ENCODE peak calls at places on chromosomes 6 and 20, in eight cellular contexts. T is A549, E is fibroblast of the aortic adventitia, H is AG04450, R is suprapubic skin, D is psoas muscle, A is HCT116, C is lower lobe of right lung. X is an unnamed sample.

GRCh38 chr20:34017610-34018009 is 23.9 kb downstream of the RALY start:
- DNase-seq in T (no peak), E (peak), H (peak), R (no peak), D (no peak), A (no peak), C (no peak), X (peak)

GRCh38 chr6:93407186-93407585 is 12.2 kb downstream of the EPHA7 start:
- DNase-seq in T (no peak), E (peak), H (no peak), R (no peak), D (no peak), A (no peak), C (no peak), X (peak)

GRCh38 chr6:137975058-137975940 is 108.2 kb downstream of the TNFAIP3 start:
- DNase-seq in T (no peak), E (peak), H (no peak), R (no peak), D (no peak), A (peak), C (no peak), X (peak)

GRCh38 chr20:43379239-43379917 is 78.3 kb upstream of the SRSF6 start:
- DNase-seq in T (peak), E (peak), H (peak), R (no peak), D (no peak), A (no peak), C (no peak), X (peak)

GRCh38 chr20:40766790-40767529 is 77.9 kb upstream of the MAFB start:
- DNase-seq in T (no peak), E (no peak), H (no peak), R (no peak), D (no peak), A (no peak), C (no peak), X (no peak)

GRCh38 chr6:71211799-71212198 is 76.8 kb upstream of the OGFRL1 start:
- DNase-seq in T (no peak), E (no peak), H (no peak), R (no peak), D (no peak), A (no peak), C (no peak), X (peak)

GRCh38 chr20:32007787-32008616 is 2.2 kb upstream of the CCM2L start:
- DNase-seq in T (no peak), E (no peak), H (no peak), R (no peak), D (peak), A (no peak), C (peak), X (peak)

GRCh38 chr6:128413291-128413690 is 107.1 kb downstream of the PTPRK start:
- DNase-seq in T (no peak), E (no peak), H (no peak), R (no peak), D (no peak), A (no peak), C (no peak), X (no peak)

GRCh38 chr6:106757722-106758467 is 128.5 kb downstream of the QRSL1 start:
- DNase-seq in T (no peak), E (no peak), H (no peak), R (no peak), D (no peak), A (no peak), C (no peak), X (no peak)

GRCh38 chr6:149210376-149210775 is 107.1 kb upstream of the TAB2 start:
- DNase-seq in T (no peak), E (peak), H (no peak), R (no peak), D (no peak), A (no peak), C (no peak), X (peak)

GRCh38 chr6:51608383-51608782 is 479.0 kb downstream of the PKHD1 start:
- DNase-seq in T (no peak), E (no peak), H (no peak), R (no peak), D (no peak), A (no peak), C (no peak), X (no peak)

GRCh38 chr20:48164566-48165400 is 379.5 kb upstream of the SULF2 start:
- DNase-seq in T (no peak), E (no peak), H (no peak), R (no peak), D (no peak), A (no peak), C (no peak), X (no peak)

GRCh38 chr6:112744827-112745226 is 397.7 kb downstream of the RFPL4B start:
- DNase-seq in T (no peak), E (no peak), H (no peak), R (no peak), D (no peak), A (no peak), C (no peak), X (peak)

GRCh38 chr6:25337431-25337830 is 58.3 kb downstream of the CARMIL1 start:
- DNase-seq in T (no peak), E (no peak), H (no peak), R (no peak), D (no peak), A (no peak), C (no peak), X (no peak)

GRCh38 chr6:56528412-56528841 is 114.3 kb downstream of the DST start:
- DNase-seq in T (peak), E (peak), H (peak), R (no peak), D (no peak), A (no peak), C (no peak), X (peak)

GRCh38 chr6:16318538-16318937 is 80.2 kb downstream of the GMPR start:
- DNase-seq in T (no peak), E (peak), H (no peak), R (no peak), D (peak), A (no peak), C (no peak), X (peak)

GRCh38 chr20:49916146-49917002 is 1.0 kb upstream of the SPATA2 start:
- DNase-seq in T (peak), E (no peak), H (no peak), R (no peak), D (no peak), A (no peak), C (no peak), X (no peak)

GRCh38 chr6:129475477-129476247 is 234.3 kb downstream of the ARHGAP18 start:
- DNase-seq in T (no peak), E (peak), H (no peak), R (no peak), D (no peak), A (no peak), C (no peak), X (no peak)

GRCh38 chr20:21202284-21202683 is 76.4 kb downstream of the KIZ start:
- DNase-seq in T (no peak), E (peak), H (no peak), R (no peak), D (no peak), A (peak), C (no peak), X (peak)

GRCh38 chr20:60056345-60057122 is 98.3 kb downstream of the CDH26 start:
- DNase-seq in T (no peak), E (no peak), H (no peak), R (no peak), D (no peak), A (no peak), C (no peak), X (no peak)
- H3K4me3 ChIP-seq in T (no peak), E (no peak), H (no peak), R (peak), D (no peak), A (no peak), C (peak), X (no peak)

DNA sequence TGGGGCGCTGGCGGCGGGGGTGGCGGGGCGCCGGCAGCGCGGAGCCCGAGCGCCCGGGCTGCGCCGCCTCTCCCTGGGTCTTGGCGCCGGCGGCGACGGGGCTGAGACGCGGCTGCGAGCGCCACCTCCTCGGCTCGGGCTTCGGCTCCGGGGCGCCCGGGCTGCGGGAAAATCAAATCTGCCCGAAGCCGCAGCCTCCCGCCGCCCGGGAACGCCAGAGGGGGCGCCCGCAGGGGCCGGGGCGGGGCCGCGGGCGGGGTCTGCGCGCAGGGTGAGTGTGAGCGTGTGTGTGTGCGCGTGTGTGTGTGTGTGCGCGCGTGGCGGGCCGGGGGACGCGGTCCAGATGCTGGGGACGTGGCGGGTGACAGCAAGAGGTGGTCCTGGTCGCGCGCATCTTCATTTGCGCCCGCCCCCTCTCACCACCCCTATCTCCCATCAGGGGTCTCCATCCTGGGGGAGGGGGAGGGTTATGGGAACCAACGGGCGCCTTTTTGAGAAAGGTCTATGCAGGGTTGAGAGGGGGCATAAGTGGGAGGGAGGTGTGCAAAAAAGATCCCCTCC is 655 bp upstream of the CPNE5 start:
- DNase-seq in T (peak), E (peak), H (no peak), R (no peak), D (peak), A (peak), C (peak), X (peak)
- TF ChIP-seq CTCF in T (peak), E (no peak), H (peak), R (no peak), D (peak), A (no peak), C (peak), X (no peak)

GRCh38 chr20:51697119-51697826 is 70.9 kb downstream of the ATP9A start:
- DNase-seq in T (no peak), E (peak), H (no peak), R (peak), D (no peak), A (no peak), C (no peak), X (peak)
- H3K4me3 ChIP-seq in T (peak), E (no peak), H (no peak), R (no peak), D (no peak), A (no peak), C (no peak), X (no peak)

GRCh38 chr6:163942790-163943189 is 528.3 kb downstream of the QKI start:
- DNase-seq in T (no peak), E (no peak), H (no peak), R (no peak), D (no peak), A (no peak), C (no peak), X (no peak)
- TF ChIP-seq CTCF in T (no peak), E (no peak), H (no peak), R (no peak), D (no peak), A (no peak), C (no peak), X (no peak)

DNA sequence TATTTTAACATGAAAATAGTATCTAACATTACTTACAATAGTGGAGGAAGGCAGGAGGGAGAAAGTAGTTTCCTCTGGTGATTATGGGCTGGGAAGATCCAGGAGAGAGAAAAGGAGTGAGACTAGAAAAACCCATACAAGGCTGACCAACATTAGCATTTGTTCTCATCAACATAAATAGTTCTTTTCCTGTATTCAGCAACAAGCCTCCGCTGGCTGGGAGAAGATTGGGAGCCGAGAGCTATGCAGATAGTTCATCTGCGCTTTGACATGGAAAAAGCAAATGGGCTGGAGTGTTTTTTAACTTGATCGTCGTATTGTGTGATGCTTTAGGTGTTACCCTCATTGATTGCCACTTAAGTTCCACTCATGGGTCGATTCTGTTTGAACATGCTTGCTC is 239.4 kb downstream of the PHACTR1 start:
- DNase-seq in T (no peak), E (no peak), H (no peak), R (no peak), D (no peak), A (no peak), C (no peak), X (no peak)
- H3K4me3 ChIP-seq in T (no peak), E (no peak), H (no peak), R (no peak), D (no peak), A (no peak), C (no peak), X (no peak)

GRCh38 chr20:10412591-10413408 is 21.2 kb downstream of the MKKS start:
- DNase-seq in T (peak), E (peak), H (no peak), R (no peak), D (no peak), A (no peak), C (no peak), X (peak)
- TF ChIP-seq CTCF in T (peak), E (peak), H (peak), R (no peak), D (no peak), A (no peak), C (no peak), X (peak)

GRCh38 chr6:108157972-108158441 is 7.8 kb upstream of the NR2E1 start:
- DNase-seq in T (no peak), E (no peak), H (no peak), R (no peak), D (no peak), A (no peak), C (no peak), X (no peak)
- H3K4me3 ChIP-seq in T (peak), E (no peak), H (no peak), R (peak), D (peak), A (no peak), C (peak), X (no peak)

GRCh38 chr20:23100021-23100753 is 14.1 kb upstream of the CD93 start:
- DNase-seq in T (no peak), E (no peak), H (no peak), R (peak), D (no peak), A (no peak), C (no peak), X (no peak)
- TF ChIP-seq CTCF in T (no peak), E (no peak), H (no peak), R (no peak), D (no peak), A (no peak), C (no peak), X (no peak)